ENCODE peak calls at places on chromosomes 1 and 21, in six cellular contexts. O is A549, Y is HepG2, T is IMR-90, W is HEK293T, V is K562. I is an unnamed sample.

GRCh38 chr1:28062806-28063205 is 25.6 kb downstream of the EYA3 start:
- DNase-seq in O (no peak), V (no peak), T (no peak), W (no peak), Y (no peak), I (no peak)

GRCh38 chr21:31905444-31906400 is 32.9 kb downstream of the HUNK start:
- DNase-seq in O (no peak), T (peak; percentile 38), W (no peak), Y (no peak), V (no peak), I (no peak)

GRCh38 chr1:26862781-26863676 is at the start of gene SFN:
- DNase-seq in Y (peak; percentile 85), V (peak; percentile 96), O (peak; percentile 79), W (peak; percentile 56), T (no peak), I (no peak)

GRCh38 chr1:7552402-7552801 is 218.7 kb upstream of the VAMP3 start:
- DNase-seq in T (peak; percentile 52), V (no peak), Y (no peak), O (no peak), W (no peak), I (no peak)

GRCh38 chr1:209569445-209570207 is 13.9 kb upstream of the CAMK1G start:
- DNase-seq in Y (peak; percentile 60), O (peak; percentile 80), W (peak; percentile 71), T (peak; percentile 77), V (peak; percentile 78), I (peak; percentile 12)

GRCh38 chr21:42652527-42653491 is 612 bp upstream of the PDE9A start:
- DNase-seq in Y (peak; percentile 58), O (peak; percentile 47), T (peak; percentile 31), V (peak; percentile 55), W (peak; percentile 45), I (no peak)

GRCh38 chr1:179283992-179284391 is 9.6 kb upstream of the SOAT1 start:
- DNase-seq in T (no peak), Y (no peak), O (no peak), W (no peak), V (no peak), I (no peak)

GRCh38 chr1:177126267-177126666 is 38.2 kb downstream of the ASTN1 start:
- DNase-seq in W (no peak), T (no peak), Y (no peak), O (no peak), V (no peak), I (no peak)

GRCh38 chr1:119884700-119885099 is 11.6 kb downstream of the ADAM30 start:
- DNase-seq in T (peak; percentile 15), V (no peak), O (no peak), W (no peak), Y (no peak), I (no peak)

GRCh38 chr1:89381617-89382016 is 17.8 kb downstream of the GBP6 start:
- DNase-seq in T (no peak), V (no peak), W (no peak), O (no peak), Y (peak; percentile 10), I (no peak)

GRCh38 chr1:61141288-61142044 is 59.1 kb downstream of the NFIA start:
- DNase-seq in V (no peak), T (peak; percentile 35), O (peak; percentile 12), Y (peak; percentile 27), W (no peak), I (no peak)

GRCh38 chr21:26041441-26042180 is 129.0 kb downstream of the APP start:
- DNase-seq in O (no peak), Y (no peak), V (no peak), T (peak; percentile 63), W (no peak), I (no peak)

GRCh38 chr1:94962745-94963265 is 35.9 kb upstream of the CNN3 start:
- DNase-seq in T (peak; percentile 49), V (no peak), W (no peak), Y (peak; percentile 85), O (no peak), I (peak; percentile 64)

GRCh38 chr1:54378157-54378883 is 27.9 kb downstream of the SSBP3 start:
- DNase-seq in W (no peak), Y (no peak), O (no peak), T (no peak), V (no peak), I (no peak)

GRCh38 chr21:45989355-45990048 is 7.9 kb downstream of the COL6A1 start:
- DNase-seq in Y (no peak), W (no peak), O (no peak), T (no peak), V (no peak), I (no peak)
- TF ChIP-seq BHLHE40 in Y (no peak), W (no peak), O (no peak), T (no peak), V (no peak), I (no peak)

GRCh38 chr1:150236614-150236934 is 662 bp upstream of the ANP32E start:
- DNase-seq in O (peak; percentile 82), V (no peak), T (no peak), Y (no peak), W (no peak), I (no peak)

GRCh38 chr1:150235436-150235851 is 468 bp downstream of the ANP32E start:
- DNase-seq in Y (no peak), V (peak; percentile 45), O (peak; percentile 47), W (no peak), T (no peak), I (no peak)

GRCh38 chr1:150237746-150238145 is 1.8 kb upstream of the ANP32E start:
- DNase-seq in W (no peak), V (no peak), O (no peak), Y (no peak), T (no peak), I (no peak)

GRCh38 chr1:150234647-150235435 is 1.1 kb downstream of the ANP32E start:
- DNase-seq in T (peak; percentile 60), Y (peak; percentile 51), O (peak; percentile 87), W (peak; percentile 71), V (peak; percentile 71), I (peak; percentile 80)

DNA sequence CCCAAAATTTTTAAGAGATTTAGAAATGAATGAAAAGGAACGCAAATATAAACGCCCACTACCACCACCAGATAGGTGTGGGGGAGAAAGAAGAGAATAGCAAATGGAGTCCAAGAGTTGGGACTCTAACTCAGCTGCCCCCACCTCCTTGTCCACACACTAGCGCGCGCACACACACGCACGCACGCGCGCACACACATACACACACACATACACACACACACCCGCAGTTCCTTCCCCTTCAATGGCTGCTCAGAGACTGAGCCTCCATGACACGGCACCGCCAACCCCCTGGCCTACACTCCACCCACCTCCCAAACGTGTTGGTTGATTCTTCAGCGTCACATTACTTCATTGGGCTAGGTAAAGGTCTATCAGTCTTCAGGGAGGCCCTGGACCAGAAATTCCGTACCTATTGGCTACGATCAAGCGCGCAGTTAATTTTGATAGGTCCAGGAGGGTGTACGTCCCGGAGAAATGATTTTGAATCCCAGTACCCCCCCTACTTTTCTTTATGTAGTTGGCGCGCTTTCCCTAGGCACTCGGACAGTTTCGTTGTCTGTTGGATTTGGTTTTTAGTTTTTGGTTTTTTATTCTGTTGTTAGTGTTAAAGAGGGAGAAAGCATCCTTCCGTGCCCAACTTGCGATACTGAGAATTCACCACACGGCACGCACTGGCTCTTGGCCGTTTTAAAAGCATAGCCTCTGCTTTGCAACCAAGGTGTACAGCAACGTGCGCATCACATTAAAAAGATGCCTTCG is at the start of gene ANP32E:
- DNase-seq in T (peak; percentile 100), O (peak; percentile 99), W (peak; percentile 99), V (peak; percentile 94), Y (peak; percentile 99), I (peak; percentile 99)
- TF ChIP-seq BHLHE40 in T (peak; percentile 56), O (no peak), W (no peak), V (peak; percentile 59), Y (peak; percentile 51), I (peak; percentile 75)

GRCh38 chr1:6044481-6045109 is 1.1 kb upstream of the KCNAB2 start:
- DNase-seq in T (no peak), W (no peak), O (no peak), Y (no peak), V (no peak), I (no peak)

GRCh38 chr1:6045110-6045502 is 582 bp upstream of the KCNAB2 start:
- DNase-seq in O (no peak), V (no peak), W (no peak), Y (no peak), T (no peak), I (no peak)

GRCh38 chr1:6045561-6045960 is at the start of gene KCNAB2:
- DNase-seq in V (no peak), T (no peak), Y (peak; percentile 48), O (no peak), W (no peak), I (no peak)

GRCh38 chr1:6041432-6042062 is 4.1 kb upstream of the KCNAB2 start:
- DNase-seq in V (peak; percentile 83), Y (no peak), O (peak; percentile 38), W (peak; percentile 80), T (no peak), I (no peak)

GRCh38 chr1:6043561-6043960 is 2.1 kb upstream of the KCNAB2 start:
- DNase-seq in T (no peak), O (no peak), V (no peak), W (no peak), Y (no peak), I (no peak)
- TF ChIP-seq BHLHE40 in T (no peak), O (no peak), V (no peak), W (no peak), Y (no peak), I (no peak)

GRCh38 chr1:106793686-106794085 is 262.8 kb upstream of the PRMT6 start:
- DNase-seq in Y (no peak), O (no peak), V (no peak), W (no peak), T (no peak), I (no peak)

GRCh38 chr1:106798991-106799390 is 257.5 kb upstream of the PRMT6 start:
- DNase-seq in W (no peak), Y (no peak), T (peak; percentile 1), O (no peak), V (no peak), I (no peak)
- TF ChIP-seq BHLHE40 in W (no peak), Y (no peak), T (no peak), O (no peak), V (no peak), I (no peak)

DNA sequence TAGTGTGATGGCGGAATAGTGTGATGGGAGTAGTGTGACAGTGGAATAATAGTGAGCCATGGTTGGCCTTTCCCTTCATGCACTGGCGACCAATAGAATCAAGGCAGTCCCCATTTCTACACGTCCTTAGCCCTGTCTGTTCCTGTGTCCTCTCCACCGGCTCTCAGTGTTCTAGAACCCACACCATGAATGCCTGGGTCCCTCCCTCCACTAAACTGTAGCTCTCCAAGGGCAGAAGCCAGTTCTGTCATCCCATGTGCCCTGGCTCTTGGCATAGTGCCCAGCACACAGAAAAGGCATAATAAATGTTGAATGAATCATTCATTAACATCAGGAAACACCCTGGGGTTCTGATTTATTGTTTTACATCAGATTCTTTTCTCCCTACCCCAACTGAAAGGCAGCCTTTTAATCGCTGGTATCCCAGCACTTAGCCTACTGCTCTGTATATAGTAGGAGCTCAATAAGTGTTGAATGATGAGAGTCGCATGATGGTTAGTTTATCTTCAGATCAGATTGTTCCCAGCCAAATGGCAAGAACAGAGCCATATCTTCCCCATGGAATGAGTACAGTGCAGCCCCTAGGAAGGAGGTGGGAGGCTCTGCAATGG is 325.6 kb downstream of the HHAT start:
- DNase-seq in W (no peak), T (no peak), V (no peak), Y (no peak), O (no peak), I (no peak)
- TF ChIP-seq BHLHE40 in W (no peak), T (no peak), V (no peak), Y (no peak), O (no peak), I (no peak)

GRCh38 chr1:3413975-3414710 is 40.3 kb upstream of the ARHGEF16 start:
- DNase-seq in V (no peak), O (no peak), W (no peak), Y (no peak), T (no peak), I (no peak)
- TF ChIP-seq BHLHE40 in V (no peak), O (no peak), W (no peak), Y (no peak), T (no peak), I (no peak)

I was measured in GM12878.